ENCODE peak calls at places on chromosomes 7 and 10, in five cellular contexts. One of them, this sample, is unnamed.

GRCh38 chr10:116912162-116912561 is 62.9 kb downstream of the ENO4 start:
- DNase-seq in dorsolateral prefrontal cortex: no peak
- DNase-seq in AG04450: no peak
- DNase-seq in stomach: no peak
- DNase-seq in neural progenitor cell: no peak
- DNase-seq in this sample: no peak

GRCh38 chr10:45091968-45092367 is 91.2 kb downstream of the ZNF22 start:
- DNase-seq in AG04450: no peak
- DNase-seq in stomach: no peak
- DNase-seq in neural progenitor cell: no peak
- DNase-seq in dorsolateral prefrontal cortex: peak
- DNase-seq in this sample: no peak

GRCh38 chr7:30433082-30433481 is 45.5 kb downstream of the NOD1 start:
- DNase-seq in AG04450: peak
- DNase-seq in stomach: peak
- DNase-seq in dorsolateral prefrontal cortex: no peak
- DNase-seq in neural progenitor cell: peak
- DNase-seq in this sample: peak

GRCh38 chr7:157689269-157690057 is 352.7 kb downstream of the DNAJB6 start:
- DNase-seq in neural progenitor cell: peak
- DNase-seq in dorsolateral prefrontal cortex: no peak
- DNase-seq in stomach: peak
- DNase-seq in AG04450: no peak
- DNase-seq in this sample: no peak

GRCh38 chr7:41060796-41061195 is 642.1 kb downstream of the INHBA start:
- DNase-seq in neural progenitor cell: no peak
- DNase-seq in dorsolateral prefrontal cortex: no peak
- DNase-seq in stomach: no peak
- DNase-seq in AG04450: no peak
- DNase-seq in this sample: no peak

GRCh38 chr7:96034940-96035727 is 262.8 kb downstream of the DYNC1I1 start:
- DNase-seq in stomach: no peak
- DNase-seq in neural progenitor cell: no peak
- DNase-seq in AG04450: no peak
- DNase-seq in dorsolateral prefrontal cortex: no peak
- DNase-seq in this sample: no peak

GRCh38 chr7:99371376-99371920 is 3.1 kb upstream of the ARPC1B start:
- DNase-seq in AG04450: no peak
- DNase-seq in dorsolateral prefrontal cortex: no peak
- DNase-seq in neural progenitor cell: no peak
- DNase-seq in stomach: no peak
- DNase-seq in this sample: no peak

GRCh38 chr10:113754768-113755167 is 3.3 kb downstream of the PLEKHS1 start:
- DNase-seq in dorsolateral prefrontal cortex: peak
- DNase-seq in neural progenitor cell: peak
- DNase-seq in AG04450: no peak
- DNase-seq in stomach: no peak
- DNase-seq in this sample: no peak

GRCh38 chr10:20289055-20289454 is 472.8 kb downstream of the PLXDC2 start:
- DNase-seq in dorsolateral prefrontal cortex: no peak
- DNase-seq in AG04450: no peak
- DNase-seq in neural progenitor cell: no peak
- DNase-seq in stomach: no peak
- DNase-seq in this sample: no peak

GRCh38 chr7:5354460-5355279 is 69.0 kb downstream of the TNRC18 start:
- DNase-seq in stomach: peak
- DNase-seq in neural progenitor cell: no peak
- DNase-seq in AG04450: no peak
- DNase-seq in dorsolateral prefrontal cortex: peak
- DNase-seq in this sample: no peak

GRCh38 chr10:4607681-4608080 is 218.3 kb upstream of the AKR1E2 start:
- DNase-seq in stomach: no peak
- DNase-seq in AG04450: no peak
- DNase-seq in dorsolateral prefrontal cortex: no peak
- DNase-seq in neural progenitor cell: no peak
- DNase-seq in this sample: no peak

GRCh38 chr10:99854860-99855259 is 72.4 kb downstream of the ABCC2 start:
- DNase-seq in dorsolateral prefrontal cortex: no peak
- DNase-seq in stomach: no peak
- DNase-seq in AG04450: peak
- DNase-seq in neural progenitor cell: peak
- DNase-seq in this sample: no peak

GRCh38 chr7:53542164-53542563 is 506.7 kb downstream of the POM121L12 start:
- DNase-seq in dorsolateral prefrontal cortex: no peak
- DNase-seq in neural progenitor cell: no peak
- DNase-seq in stomach: no peak
- DNase-seq in AG04450: no peak
- DNase-seq in this sample: no peak

GRCh38 chr7:31122649-31123058 is 70.5 kb downstream of the ADCYAP1R1 start:
- DNase-seq in AG04450: peak
- DNase-seq in stomach: peak
- DNase-seq in neural progenitor cell: peak
- DNase-seq in dorsolateral prefrontal cortex: peak
- DNase-seq in this sample: peak

GRCh38 chr10:126059101-126059826 is 162.9 kb downstream of the FANK1 start:
- DNase-seq in AG04450: no peak
- DNase-seq in dorsolateral prefrontal cortex: no peak
- DNase-seq in neural progenitor cell: no peak
- DNase-seq in stomach: no peak
- DNase-seq in this sample: no peak

GRCh38 chr7:158015403-158016116 is 572.1 kb downstream of the PTPRN2 start:
- DNase-seq in AG04450: no peak
- DNase-seq in neural progenitor cell: no peak
- DNase-seq in dorsolateral prefrontal cortex: no peak
- DNase-seq in stomach: peak
- DNase-seq in this sample: no peak

GRCh38 chr7:136937436-136937835 is 69.0 kb downstream of the CHRM2 start:
- DNase-seq in stomach: no peak
- DNase-seq in neural progenitor cell: no peak
- DNase-seq in dorsolateral prefrontal cortex: no peak
- DNase-seq in AG04450: no peak
- DNase-seq in this sample: no peak

GRCh38 chr10:98169379-98169778 is 34.9 kb downstream of the R3HCC1L start:
- DNase-seq in neural progenitor cell: no peak
- DNase-seq in AG04450: no peak
- DNase-seq in dorsolateral prefrontal cortex: no peak
- DNase-seq in stomach: no peak
- DNase-seq in this sample: no peak

GRCh38 chr10:71282323-71282680 is 36.8 kb upstream of the SLC29A3 start:
- DNase-seq in dorsolateral prefrontal cortex: no peak
- DNase-seq in stomach: no peak
- DNase-seq in neural progenitor cell: no peak
- DNase-seq in AG04450: no peak
- DNase-seq in this sample: no peak

GRCh38 chr7:144720139-144720538 is 115.7 kb downstream of the TPK1 start:
- DNase-seq in stomach: no peak
- DNase-seq in neural progenitor cell: no peak
- DNase-seq in AG04450: no peak
- DNase-seq in dorsolateral prefrontal cortex: no peak
- DNase-seq in this sample: peak

GRCh38 chr7:107179326-107180163 is 10.7 kb downstream of the HBP1 start:
- DNase-seq in dorsolateral prefrontal cortex: no peak
- DNase-seq in AG04450: no peak
- DNase-seq in stomach: no peak
- DNase-seq in neural progenitor cell: no peak
- DNase-seq in this sample: no peak

GRCh38 chr10:125060851-125061556 is 99.4 kb downstream of the CTBP2 start:
- DNase-seq in AG04450: peak
- DNase-seq in stomach: peak
- DNase-seq in neural progenitor cell: peak
- DNase-seq in dorsolateral prefrontal cortex: peak
- DNase-seq in this sample: peak

GRCh38 chr10:58436071-58436470 is 50.9 kb downstream of the TFAM start:
- DNase-seq in stomach: no peak
- DNase-seq in neural progenitor cell: no peak
- DNase-seq in dorsolateral prefrontal cortex: no peak
- DNase-seq in AG04450: no peak
- DNase-seq in this sample: no peak

GRCh38 chr10:58438986-58439385 is 53.8 kb downstream of the TFAM start:
- DNase-seq in stomach: no peak
- DNase-seq in dorsolateral prefrontal cortex: no peak
- DNase-seq in AG04450: no peak
- DNase-seq in neural progenitor cell: no peak
- DNase-seq in this sample: no peak

GRCh38 chr10:58440484-58440883 is 55.3 kb downstream of the TFAM start:
- DNase-seq in neural progenitor cell: no peak
- DNase-seq in dorsolateral prefrontal cortex: no peak
- DNase-seq in stomach: no peak
- DNase-seq in AG04450: no peak
- DNase-seq in this sample: no peak

GRCh38 chr10:58439632-58440364 is 54.6 kb downstream of the TFAM start:
- DNase-seq in AG04450: no peak
- DNase-seq in stomach: no peak
- DNase-seq in dorsolateral prefrontal cortex: no peak
- DNase-seq in neural progenitor cell: no peak
- DNase-seq in this sample: no peak

GRCh38 chr10:58438340-58438739 is 53.1 kb downstream of the TFAM start:
- DNase-seq in neural progenitor cell: no peak
- DNase-seq in stomach: no peak
- DNase-seq in AG04450: no peak
- DNase-seq in dorsolateral prefrontal cortex: no peak
- DNase-seq in this sample: peak
- H3K4me3 ChIP-seq in neural progenitor cell: no peak
- H3K4me3 ChIP-seq in stomach: no peak
- H3K4me3 ChIP-seq in AG04450: no peak
- H3K4me3 ChIP-seq in dorsolateral prefrontal cortex: no peak
- H3K4me3 ChIP-seq in this sample: no peak

DNA sequence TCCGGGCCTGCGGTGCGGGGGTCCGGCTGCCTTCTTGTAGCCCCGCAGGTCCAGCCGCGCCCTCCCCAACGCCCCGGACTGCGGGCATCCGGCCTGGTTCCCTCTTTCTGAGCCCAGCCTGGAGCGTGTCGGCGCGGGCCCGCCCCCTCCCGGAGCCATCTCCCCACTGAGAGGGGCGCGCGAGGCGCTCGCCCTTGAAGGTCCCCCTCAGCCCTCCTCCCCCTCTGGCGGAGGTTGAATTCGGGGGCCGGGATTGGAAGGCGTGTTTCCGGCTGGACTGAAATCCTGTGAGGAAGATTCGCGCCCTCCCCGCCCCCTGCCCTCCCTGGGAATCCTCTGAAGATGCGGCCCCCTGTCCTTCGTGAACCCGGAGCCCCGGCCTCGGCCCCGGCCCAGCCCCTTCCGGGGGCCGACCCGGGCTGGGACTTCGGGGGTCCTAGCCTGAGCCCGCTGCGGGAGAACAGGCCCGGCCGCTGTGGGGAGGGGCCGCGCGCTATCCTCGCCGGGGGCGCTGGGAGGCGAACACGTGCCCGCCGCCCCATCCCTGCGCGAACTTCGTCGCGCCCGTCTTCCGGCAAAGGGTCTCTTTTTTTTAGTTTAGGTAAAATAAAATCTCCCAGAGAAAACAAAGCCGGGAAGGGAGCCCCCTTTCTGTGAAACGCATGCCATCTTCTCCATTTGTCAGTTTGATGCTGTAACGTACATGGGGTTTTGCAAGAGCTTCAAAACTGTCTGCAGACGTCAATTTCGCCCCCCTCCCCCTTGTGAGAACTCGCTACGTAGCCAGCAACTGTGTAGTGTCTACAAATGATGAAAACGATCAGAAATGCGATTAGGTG is 636 bp downstream of the PDCD4 start:
- DNase-seq in stomach: peak
- DNase-seq in dorsolateral prefrontal cortex: peak
- DNase-seq in neural progenitor cell: peak
- DNase-seq in AG04450: no peak
- DNase-seq in this sample: no peak
- TF ChIP-seq CTCF in stomach: no peak
- TF ChIP-seq CTCF in dorsolateral prefrontal cortex: peak
- TF ChIP-seq CTCF in neural progenitor cell: peak
- TF ChIP-seq CTCF in AG04450: peak
- TF ChIP-seq CTCF in this sample: peak

GRCh38 chr7:105689093-105689819 is 108.0 kb upstream of the EFCAB10 start:
- DNase-seq in neural progenitor cell: peak
- DNase-seq in dorsolateral prefrontal cortex: no peak
- DNase-seq in stomach: no peak
- DNase-seq in AG04450: no peak
- DNase-seq in this sample: no peak

GRCh38 chr7:105691692-105692564 is 110.6 kb upstream of the EFCAB10 start:
- DNase-seq in AG04450: peak
- DNase-seq in stomach: peak
- DNase-seq in neural progenitor cell: peak
- DNase-seq in dorsolateral prefrontal cortex: peak
- DNase-seq in this sample: no peak

GRCh38 chr7:105688617-105689016 is 107.3 kb upstream of the EFCAB10 start:
- DNase-seq in dorsolateral prefrontal cortex: no peak
- DNase-seq in stomach: no peak
- DNase-seq in AG04450: no peak
- DNase-seq in neural progenitor cell: no peak
- DNase-seq in this sample: no peak

GRCh38 chr7:105691029-105691691 is 109.9 kb upstream of the EFCAB10 start:
- DNase-seq in dorsolateral prefrontal cortex: no peak
- DNase-seq in AG04450: peak
- DNase-seq in neural progenitor cell: no peak
- DNase-seq in stomach: no peak
- DNase-seq in this sample: no peak

GRCh38 chr7:105690286-105690915 is 109.1 kb upstream of the EFCAB10 start:
- DNase-seq in AG04450: no peak
- DNase-seq in dorsolateral prefrontal cortex: no peak
- DNase-seq in neural progenitor cell: peak
- DNase-seq in stomach: no peak
- DNase-seq in this sample: no peak
- H3K4me3 ChIP-seq in AG04450: peak
- H3K4me3 ChIP-seq in dorsolateral prefrontal cortex: no peak
- H3K4me3 ChIP-seq in neural progenitor cell: no peak
- H3K4me3 ChIP-seq in stomach: peak
- H3K4me3 ChIP-seq in this sample: no peak

GRCh38 chr10:14548474-14548873 is 217.8 kb upstream of the FRMD4A start:
- DNase-seq in AG04450: no peak
- DNase-seq in neural progenitor cell: no peak
- DNase-seq in stomach: no peak
- DNase-seq in dorsolateral prefrontal cortex: no peak
- DNase-seq in this sample: no peak

GRCh38 chr10:14545827-14546226 is 215.1 kb upstream of the FRMD4A start:
- DNase-seq in dorsolateral prefrontal cortex: no peak
- DNase-seq in AG04450: peak
- DNase-seq in stomach: no peak
- DNase-seq in neural progenitor cell: no peak
- DNase-seq in this sample: no peak

GRCh38 chr10:14548970-14549369 is 218.2 kb upstream of the FRMD4A start:
- DNase-seq in AG04450: no peak
- DNase-seq in dorsolateral prefrontal cortex: no peak
- DNase-seq in stomach: no peak
- DNase-seq in neural progenitor cell: no peak
- DNase-seq in this sample: no peak

GRCh38 chr10:14549496-14549895 is 218.8 kb upstream of the FRMD4A start:
- DNase-seq in neural progenitor cell: no peak
- DNase-seq in AG04450: no peak
- DNase-seq in dorsolateral prefrontal cortex: no peak
- DNase-seq in stomach: no peak
- DNase-seq in this sample: no peak

DNA sequence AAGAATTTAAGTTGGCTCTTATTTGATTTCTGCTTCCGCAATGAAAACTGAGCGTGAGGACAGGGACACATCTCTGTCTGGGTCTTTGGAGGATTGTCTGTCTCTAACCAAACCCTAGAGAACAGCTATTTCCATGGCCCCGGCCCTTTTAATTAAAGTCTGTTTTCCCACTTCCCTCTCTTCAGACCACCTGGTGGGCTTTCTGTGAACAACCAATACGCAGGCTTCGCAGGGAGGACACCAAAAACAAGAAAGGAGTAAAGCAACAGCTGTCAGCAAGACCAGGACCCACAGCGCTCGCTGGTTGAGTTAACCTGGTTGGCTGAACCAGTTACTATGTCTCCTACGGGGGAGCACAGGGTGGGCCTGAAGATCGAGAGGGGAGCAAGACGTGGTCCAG is 217.1 kb upstream of the FRMD4A start:
- DNase-seq in dorsolateral prefrontal cortex: no peak
- DNase-seq in stomach: no peak
- DNase-seq in AG04450: no peak
- DNase-seq in neural progenitor cell: peak
- DNase-seq in this sample: no peak
- TF ChIP-seq CTCF in dorsolateral prefrontal cortex: no peak
- TF ChIP-seq CTCF in stomach: no peak
- TF ChIP-seq CTCF in AG04450: no peak
- TF ChIP-seq CTCF in neural progenitor cell: peak
- TF ChIP-seq CTCF in this sample: peak

This sample was measured in retinal pigment epithelial cell.